ENCODE peak calls at places on chromosomes 1 and 21, in six cellular contexts. One of them, this sample, is unnamed.
A peak's percentile ranks its signal among the peaks of the same experiment; 100 is the strongest.

GRCh38 chr1:22941257-22941656 is 31.4 kb downstream of the LACTBL1 start:
- DNase-seq in K562: no peak
- DNase-seq in HepG2: no peak
- DNase-seq in A549: no peak
- DNase-seq in GM12878: no peak
- DNase-seq in endothelial cell of umbilical vein: no peak
- DNase-seq in this sample: no peak

GRCh38 chr1:6700853-6701436 is 671 bp downstream of the DNAJC11 start:
- DNase-seq in HepG2: no peak
- DNase-seq in K562: no peak
- DNase-seq in GM12878: no peak
- DNase-seq in A549: no peak
- DNase-seq in endothelial cell of umbilical vein: no peak
- DNase-seq in this sample: no peak

GRCh38 chr1:188224263-188224662 is 1395.5 kb downstream of the PLA2G4A start:
- DNase-seq in endothelial cell of umbilical vein: no peak
- DNase-seq in A549: no peak
- DNase-seq in HepG2: no peak
- DNase-seq in GM12878: no peak
- DNase-seq in K562: no peak
- DNase-seq in this sample: no peak

GRCh38 chr1:244049969-244050834 is 881 bp upstream of the ZBTB18 start:
- DNase-seq in K562: no peak
- DNase-seq in HepG2: no peak
- DNase-seq in A549: no peak
- DNase-seq in endothelial cell of umbilical vein: no peak
- DNase-seq in GM12878: no peak
- DNase-seq in this sample: peak; percentile 48

GRCh38 chr1:192575499-192576189 is at the start of gene RGS1:
- DNase-seq in HepG2: no peak
- DNase-seq in K562: no peak
- DNase-seq in A549: no peak
- DNase-seq in GM12878: peak; percentile 97
- DNase-seq in endothelial cell of umbilical vein: no peak
- DNase-seq in this sample: peak; percentile 90

GRCh38 chr1:209816923-209817322 is 10.8 kb upstream of the UTP25 start:
- DNase-seq in endothelial cell of umbilical vein: no peak
- DNase-seq in GM12878: no peak
- DNase-seq in K562: no peak
- DNase-seq in A549: no peak
- DNase-seq in HepG2: no peak
- DNase-seq in this sample: no peak

GRCh38 chr21:15557925-15558324 is 171.9 kb upstream of the USP25 start:
- DNase-seq in A549: no peak
- DNase-seq in K562: no peak
- DNase-seq in GM12878: no peak
- DNase-seq in endothelial cell of umbilical vein: no peak
- DNase-seq in HepG2: peak; percentile 1
- DNase-seq in this sample: peak; percentile 56

GRCh38 chr1:2921970-2922686 is 99.1 kb upstream of the ACTRT2 start:
- DNase-seq in GM12878: no peak
- DNase-seq in A549: peak; percentile 7
- DNase-seq in K562: peak; percentile 63
- DNase-seq in HepG2: no peak
- DNase-seq in endothelial cell of umbilical vein: no peak
- DNase-seq in this sample: peak; percentile 25

GRCh38 chr1:244077473-244078220 is 26.6 kb downstream of the ZBTB18 start:
- DNase-seq in A549: no peak
- DNase-seq in HepG2: no peak
- DNase-seq in GM12878: no peak
- DNase-seq in K562: no peak
- DNase-seq in endothelial cell of umbilical vein: no peak
- DNase-seq in this sample: peak; percentile 40

GRCh38 chr1:22861764-22862440 is 110.8 kb downstream of the LACTBL1 start:
- DNase-seq in A549: peak; percentile 46
- DNase-seq in GM12878: no peak
- DNase-seq in K562: peak; percentile 80
- DNase-seq in endothelial cell of umbilical vein: peak; percentile 62
- DNase-seq in HepG2: no peak
- DNase-seq in this sample: peak; percentile 53

GRCh38 chr1:181334724-181335123 is 148.6 kb upstream of the CACNA1E start:
- DNase-seq in GM12878: no peak
- DNase-seq in endothelial cell of umbilical vein: no peak
- DNase-seq in K562: no peak
- DNase-seq in HepG2: no peak
- DNase-seq in A549: no peak
- DNase-seq in this sample: no peak

GRCh38 chr21:45050361-45050785 is 24.0 kb upstream of the ADARB1 start:
- DNase-seq in A549: no peak
- DNase-seq in GM12878: no peak
- DNase-seq in endothelial cell of umbilical vein: no peak
- DNase-seq in K562: no peak
- DNase-seq in HepG2: no peak
- DNase-seq in this sample: no peak

GRCh38 chr1:9080704-9081291 is 11.4 kb upstream of the SLC2A5 start:
- DNase-seq in GM12878: no peak
- DNase-seq in HepG2: no peak
- DNase-seq in A549: no peak
- DNase-seq in endothelial cell of umbilical vein: no peak
- DNase-seq in K562: no peak
- DNase-seq in this sample: no peak

GRCh38 chr1:53698381-53698980 is 40.5 kb downstream of the GLIS1 start:
- DNase-seq in endothelial cell of umbilical vein: no peak
- DNase-seq in GM12878: no peak
- DNase-seq in K562: no peak
- DNase-seq in HepG2: no peak
- DNase-seq in A549: no peak
- DNase-seq in this sample: no peak

GRCh38 chr1:153343811-153344717 is 4.6 kb downstream of the PGLYRP4 start:
- DNase-seq in K562: peak; percentile 68
- DNase-seq in A549: no peak
- DNase-seq in endothelial cell of umbilical vein: no peak
- DNase-seq in GM12878: no peak
- DNase-seq in HepG2: no peak
- DNase-seq in this sample: no peak

GRCh38 chr21:32597205-32597604 is 11.9 kb upstream of the TCP10L start:
- DNase-seq in HepG2: peak; percentile 93
- DNase-seq in A549: peak; percentile 56
- DNase-seq in endothelial cell of umbilical vein: peak; percentile 85
- DNase-seq in GM12878: no peak
- DNase-seq in K562: no peak
- DNase-seq in this sample: no peak

GRCh38 chr1:59480188-59480888 is 183.4 kb downstream of the FGGY start:
- DNase-seq in endothelial cell of umbilical vein: no peak
- DNase-seq in GM12878: no peak
- DNase-seq in A549: no peak
- DNase-seq in K562: no peak
- DNase-seq in HepG2: no peak
- DNase-seq in this sample: no peak

GRCh38 chr1:5651964-5652751 is 340.1 kb downstream of the NPHP4 start:
- DNase-seq in A549: no peak
- DNase-seq in GM12878: no peak
- DNase-seq in HepG2: no peak
- DNase-seq in endothelial cell of umbilical vein: no peak
- DNase-seq in K562: no peak
- DNase-seq in this sample: no peak

GRCh38 chr1:84298688-84299535 is 2.6 kb upstream of the SAMD13 start:
- DNase-seq in HepG2: no peak
- DNase-seq in K562: peak; percentile 41
- DNase-seq in endothelial cell of umbilical vein: peak; percentile 60
- DNase-seq in GM12878: no peak
- DNase-seq in A549: peak; percentile 34
- DNase-seq in this sample: peak; percentile 52

GRCh38 chr1:225823811-225824261 is 13.9 kb downstream of the EPHX1 start:
- DNase-seq in K562: peak; percentile 78
- DNase-seq in HepG2: no peak
- DNase-seq in A549: no peak
- DNase-seq in GM12878: no peak
- DNase-seq in endothelial cell of umbilical vein: no peak
- DNase-seq in this sample: no peak

GRCh38 chr1:55854911-55855310 is 639.7 kb upstream of the USP24 start:
- DNase-seq in K562: no peak
- DNase-seq in GM12878: no peak
- DNase-seq in A549: no peak
- DNase-seq in endothelial cell of umbilical vein: no peak
- DNase-seq in HepG2: no peak
- DNase-seq in this sample: no peak

GRCh38 chr1:201095581-201096531 is 16.4 kb downstream of the CACNA1S start:
- DNase-seq in A549: no peak
- DNase-seq in endothelial cell of umbilical vein: no peak
- DNase-seq in GM12878: no peak
- DNase-seq in HepG2: no peak
- DNase-seq in K562: no peak
- DNase-seq in this sample: no peak

GRCh38 chr1:89167590-89168215 is 8.1 kb downstream of the GBP7 start:
- DNase-seq in K562: no peak
- DNase-seq in HepG2: no peak
- DNase-seq in endothelial cell of umbilical vein: no peak
- DNase-seq in GM12878: no peak
- DNase-seq in A549: no peak
- DNase-seq in this sample: no peak

GRCh38 chr1:18119978-18120377 is 12.4 kb downstream of the IGSF21 start:
- DNase-seq in HepG2: no peak
- DNase-seq in GM12878: no peak
- DNase-seq in endothelial cell of umbilical vein: no peak
- DNase-seq in K562: no peak
- DNase-seq in A549: no peak
- DNase-seq in this sample: no peak

GRCh38 chr21:19181604-19182140 is 778.1 kb upstream of the TMPRSS15 start:
- DNase-seq in A549: no peak
- DNase-seq in K562: no peak
- DNase-seq in GM12878: no peak
- DNase-seq in HepG2: no peak
- DNase-seq in endothelial cell of umbilical vein: no peak
- DNase-seq in this sample: no peak

GRCh38 chr21:22019766-22020165 is 1021.6 kb downstream of the NCAM2 start:
- DNase-seq in GM12878: no peak
- DNase-seq in K562: no peak
- DNase-seq in endothelial cell of umbilical vein: no peak
- DNase-seq in HepG2: no peak
- DNase-seq in A549: no peak
- DNase-seq in this sample: no peak

GRCh38 chr21:42562816-42563215 is 49.2 kb downstream of the SLC37A1 start:
- DNase-seq in A549: no peak
- DNase-seq in endothelial cell of umbilical vein: no peak
- DNase-seq in GM12878: no peak
- DNase-seq in K562: no peak
- DNase-seq in HepG2: no peak
- DNase-seq in this sample: no peak

GRCh38 chr1:220483700-220484099 is 44.2 kb upstream of the MARK1 start:
- DNase-seq in A549: peak; percentile 5
- DNase-seq in GM12878: no peak
- DNase-seq in endothelial cell of umbilical vein: no peak
- DNase-seq in HepG2: no peak
- DNase-seq in K562: no peak
- DNase-seq in this sample: no peak

GRCh38 chr1:220484135-220484534 is 43.8 kb upstream of the MARK1 start:
- DNase-seq in HepG2: no peak
- DNase-seq in A549: no peak
- DNase-seq in endothelial cell of umbilical vein: no peak
- DNase-seq in GM12878: no peak
- DNase-seq in K562: no peak
- DNase-seq in this sample: no peak

GRCh38 chr1:220485791-220486190 is 42.1 kb upstream of the MARK1 start:
- DNase-seq in GM12878: no peak
- DNase-seq in HepG2: no peak
- DNase-seq in K562: no peak
- DNase-seq in A549: no peak
- DNase-seq in endothelial cell of umbilical vein: no peak
- DNase-seq in this sample: no peak

GRCh38 chr1:220487297-220487820 is 40.6 kb upstream of the MARK1 start:
- DNase-seq in HepG2: no peak
- DNase-seq in A549: peak; percentile 15
- DNase-seq in endothelial cell of umbilical vein: peak; percentile 47
- DNase-seq in GM12878: no peak
- DNase-seq in K562: no peak
- DNase-seq in this sample: peak; percentile 25

GRCh38 chr1:220485131-220485530 is 42.8 kb upstream of the MARK1 start:
- DNase-seq in GM12878: no peak
- DNase-seq in A549: no peak
- DNase-seq in endothelial cell of umbilical vein: no peak
- DNase-seq in HepG2: no peak
- DNase-seq in K562: no peak
- DNase-seq in this sample: no peak
- TF ChIP-seq CTCF in GM12878: no peak
- TF ChIP-seq CTCF in A549: no peak
- TF ChIP-seq CTCF in endothelial cell of umbilical vein: no peak
- TF ChIP-seq CTCF in HepG2: peak; percentile 14
- TF ChIP-seq CTCF in K562: no peak
- TF ChIP-seq CTCF in this sample: no peak

GRCh38 chr1:245698116-245698515 is 543.3 kb downstream of the KIF26B start:
- DNase-seq in HepG2: no peak
- DNase-seq in A549: no peak
- DNase-seq in GM12878: no peak
- DNase-seq in K562: no peak
- DNase-seq in endothelial cell of umbilical vein: no peak
- DNase-seq in this sample: no peak
- TF ChIP-seq MYC in HepG2: no peak
- TF ChIP-seq MYC in A549: no peak
- TF ChIP-seq MYC in GM12878: no peak
- TF ChIP-seq MYC in K562: no peak
- TF ChIP-seq MYC in endothelial cell of umbilical vein: no peak
- TF ChIP-seq MYC in this sample: no peak

GRCh38 chr1:231653611-231654010 is 27.0 kb downstream of the DISC1 start:
- DNase-seq in endothelial cell of umbilical vein: no peak
- DNase-seq in K562: no peak
- DNase-seq in GM12878: no peak
- DNase-seq in A549: no peak
- DNase-seq in HepG2: no peak
- DNase-seq in this sample: peak; percentile 14
- TF ChIP-seq MAX in endothelial cell of umbilical vein: no peak
- TF ChIP-seq MAX in K562: no peak
- TF ChIP-seq MAX in GM12878: no peak
- TF ChIP-seq MAX in A549: no peak
- TF ChIP-seq MAX in HepG2: no peak
- TF ChIP-seq MAX in this sample: no peak

GRCh38 chr1:25033030-25033827 is 103.2 kb upstream of the RUNX3 start:
- DNase-seq in HepG2: no peak
- DNase-seq in K562: no peak
- DNase-seq in A549: no peak
- DNase-seq in GM12878: no peak
- DNase-seq in endothelial cell of umbilical vein: no peak
- DNase-seq in this sample: no peak

GRCh38 chr1:25033828-25034451 is 103.9 kb upstream of the RUNX3 start:
- DNase-seq in HepG2: no peak
- DNase-seq in GM12878: no peak
- DNase-seq in K562: no peak
- DNase-seq in A549: no peak
- DNase-seq in endothelial cell of umbilical vein: no peak
- DNase-seq in this sample: peak; percentile 100

GRCh38 chr1:25031601-25031965 is 101.5 kb upstream of the RUNX3 start:
- DNase-seq in HepG2: no peak
- DNase-seq in K562: no peak
- DNase-seq in GM12878: no peak
- DNase-seq in endothelial cell of umbilical vein: no peak
- DNase-seq in A549: no peak
- DNase-seq in this sample: no peak

GRCh38 chr1:25030674-25031589 is 100.9 kb upstream of the RUNX3 start:
- DNase-seq in endothelial cell of umbilical vein: no peak
- DNase-seq in K562: no peak
- DNase-seq in A549: no peak
- DNase-seq in GM12878: peak; percentile 91
- DNase-seq in HepG2: no peak
- DNase-seq in this sample: peak; percentile 84

GRCh38 chr1:25031966-25032667 is 102.0 kb upstream of the RUNX3 start:
- DNase-seq in HepG2: no peak
- DNase-seq in K562: no peak
- DNase-seq in A549: peak; percentile 28
- DNase-seq in endothelial cell of umbilical vein: no peak
- DNase-seq in GM12878: peak; percentile 94
- DNase-seq in this sample: no peak
- TF ChIP-seq CTCF in HepG2: no peak
- TF ChIP-seq CTCF in K562: no peak
- TF ChIP-seq CTCF in A549: no peak
- TF ChIP-seq CTCF in endothelial cell of umbilical vein: no peak
- TF ChIP-seq CTCF in GM12878: no peak
- TF ChIP-seq CTCF in this sample: no peak

This sample was measured in NB4.